ENCODE peak calls at places on chromosomes 16 and 17, in ten cellular contexts. N is SK-N-MC; F is AG10803; U is GM06990; H is C1 segment of cervical spinal cord; O is effector memory CD8-positive, alpha-beta T cell; L is fibroblast of lung; A is endodermal cell; M is left ventricle myocardium inferior; I is T-helper 1 cell. G is an unnamed sample.

GRCh38 chr16:2826591-2827480 is 3.3 kb upstream of the ZG16B start:
- DNase-seq in N (no peak), F (no peak), U (no peak), H (no peak), O (no peak), L (no peak), A (peak), M (no peak), I (no peak), G (no peak)

GRCh38 chr17:69960755-69961154 is 114.3 kb upstream of the KCNJ16 start:
- DNase-seq in N (no peak), F (no peak), U (no peak), H (no peak), O (no peak), L (no peak), A (no peak), M (peak), I (no peak), G (no peak)

GRCh38 chr17:81336930-81337325 is 41.8 kb upstream of the SLC38A10 start:
- DNase-seq in N (no peak), F (no peak), U (no peak), H (no peak), O (no peak), L (no peak), A (peak), M (no peak), I (no peak), G (no peak)

GRCh38 chr17:3682033-3682432 is 13.4 kb downstream of the EMC6 start:
- DNase-seq in N (no peak), F (no peak), U (no peak), H (no peak), O (no peak), L (no peak), A (no peak), M (no peak), I (no peak), G (no peak)

GRCh38 chr17:71527311-71527710 is 593.5 kb upstream of the SOX9 start:
- DNase-seq in N (no peak), F (peak), U (no peak), H (no peak), O (no peak), L (peak), A (no peak), M (no peak), I (no peak), G (peak)

GRCh38 chr17:47757416-47757815 is 24.4 kb downstream of the TBX21 start:
- DNase-seq in N (no peak), F (no peak), U (no peak), H (no peak), O (no peak), L (no peak), A (no peak), M (no peak), I (no peak), G (no peak)

GRCh38 chr16:84228321-84228838 is 11.4 kb downstream of the KCNG4 start:
- DNase-seq in N (no peak), F (peak), U (no peak), H (peak), O (no peak), L (peak), A (peak), M (peak), I (no peak), G (peak)

GRCh38 chr17:41020346-41020745 is 6.7 kb downstream of the KRTAP1-5 start:
- DNase-seq in N (no peak), F (no peak), U (no peak), H (no peak), O (no peak), L (no peak), A (no peak), M (no peak), I (no peak), G (no peak)

GRCh38 chr17:71084219-71084618 is 914.9 kb downstream of the KCNJ2 start:
- DNase-seq in N (no peak), F (peak), U (no peak), H (no peak), O (no peak), L (no peak), A (peak), M (no peak), I (no peak), G (peak)

G was measured in epithelial cell of esophagus.